ENCODE peak calls at places on chromosome 18, in nine cellular contexts. P, F, I, R, Y, L, Q, C and O are unnamed samples.

GRCh38 chr18:76709659-76710645 is 112.4 kb upstream of the ZNF236 start:
- DNase-seq in Y (peak; percentile 65), P (peak; percentile 59), L (peak; percentile 68), I (peak; percentile 59), R (peak; percentile 74), C (peak; percentile 92), Q (peak; percentile 80), F (peak; percentile 47), O (peak; percentile 91)

GRCh38 chr18:57953883-57954282 is 90.1 kb upstream of the NEDD4L start:
- DNase-seq in C (no peak), Y (no peak), I (no peak), R (no peak), Q (no peak), F (no peak), P (no peak), L (no peak), O (no peak)

GRCh38 chr18:55763298-55763697 is 175.3 kb upstream of the TCF4 start:
- DNase-seq in L (peak; percentile 72), Y (peak; percentile 85), Q (no peak), R (no peak), I (no peak), C (no peak), F (no peak), P (no peak), O (peak; percentile 35)

GRCh38 chr18:39647627-39648502 is 2082.3 kb upstream of the CELF4 start:
- DNase-seq in L (peak; percentile 86), C (no peak), I (peak; percentile 34), R (no peak), P (no peak), Y (peak; percentile 94), F (no peak), Q (peak; percentile 92), O (peak; percentile 72)

GRCh38 chr18:35127201-35127600 is 86.0 kb downstream of the MAPRE2 start:
- DNase-seq in I (peak; percentile 53), Y (peak; percentile 8), P (no peak), L (peak; percentile 17), F (no peak), C (no peak), Q (peak; percentile 31), R (no peak), O (no peak)

GRCh38 chr18:36758623-36759022 is 70.2 kb downstream of the TPGS2 start:
- DNase-seq in R (no peak), F (no peak), P (no peak), I (no peak), Q (no peak), C (no peak), Y (peak; percentile 6), L (peak; percentile 48), O (no peak)

GRCh38 chr18:40402052-40402451 is 1553.0 kb upstream of the PIK3C3 start:
- DNase-seq in L (no peak), F (no peak), I (no peak), C (no peak), R (no peak), Y (no peak), Q (no peak), P (no peak), O (no peak)

GRCh38 chr18:77037533-77037932 is 95.0 kb downstream of the MBP start:
- DNase-seq in R (no peak), P (no peak), L (no peak), Q (no peak), C (no peak), F (no peak), Y (no peak), I (no peak), O (no peak)

GRCh38 chr18:37282386-37283037 is 283.1 kb downstream of the CELF4 start:
- DNase-seq in I (peak; percentile 60), Q (no peak), F (no peak), P (no peak), Y (no peak), L (no peak), R (no peak), C (no peak), O (peak; percentile 6)

GRCh38 chr18:54805571-54806334 is 22.5 kb upstream of the RAB27B start:
- DNase-seq in P (peak; percentile 43), I (no peak), C (no peak), F (no peak), R (no peak), Y (peak; percentile 87), L (peak; percentile 85), Q (peak; percentile 89), O (peak; percentile 50)

GRCh38 chr18:11488175-11488574 is 121.2 kb upstream of the SLC35G4 start:
- DNase-seq in Y (peak; percentile 41), Q (peak; percentile 50), L (peak; percentile 23), P (no peak), F (no peak), C (no peak), R (no peak), I (no peak), O (peak; percentile 22)

GRCh38 chr18:77250501-77250925 is 865 bp downstream of the GALR1 start:
- DNase-seq in Q (no peak), P (no peak), I (no peak), R (no peak), C (no peak), L (no peak), Y (no peak), F (no peak), O (no peak)

GRCh38 chr18:38961880-38962279 is 1396.3 kb upstream of the CELF4 start:
- DNase-seq in C (no peak), Q (no peak), F (no peak), R (peak; percentile 74), I (no peak), L (no peak), P (no peak), Y (no peak), O (no peak)

GRCh38 chr18:76980663-76981387 is 151.8 kb downstream of the MBP start:
- DNase-seq in C (no peak), P (no peak), L (no peak), R (no peak), Q (no peak), Y (no peak), F (no peak), I (no peak), O (no peak)

GRCh38 chr18:48896326-48896874 is 54.4 kb downstream of the SMAD7 start:
- DNase-seq in Y (no peak), F (no peak), L (no peak), P (no peak), C (no peak), Q (no peak), I (no peak), R (no peak), O (no peak)

GRCh38 chr18:54112356-54112755 is 112.1 kb downstream of the MBD2 start:
- DNase-seq in Q (peak; percentile 15), R (no peak), P (no peak), C (no peak), I (no peak), Y (no peak), L (peak; percentile 73), F (no peak), O (peak; percentile 67)

GRCh38 chr18:57709335-57709734 is 87.7 kb upstream of the NARS1 start:
- DNase-seq in L (no peak), I (no peak), Q (no peak), F (no peak), C (no peak), Y (no peak), R (no peak), P (no peak), O (no peak)

GRCh38 chr18:36903215-36903928 is 74.4 kb downstream of the KIAA1328 start:
- DNase-seq in I (no peak), R (no peak), C (no peak), P (no peak), Q (peak; percentile 46), L (no peak), F (no peak), Y (peak; percentile 27), O (peak; percentile 50)

GRCh38 chr18:686339-687111 is 25.9 kb downstream of the ENOSF1 start:
- DNase-seq in R (no peak), L (peak; percentile 20), C (no peak), F (no peak), P (no peak), Y (peak; percentile 23), Q (no peak), I (no peak), O (no peak)

GRCh38 chr18:22447770-22448169 is 30.1 kb upstream of the CTAGE1 start:
- DNase-seq in Q (no peak), F (no peak), P (no peak), Y (no peak), C (no peak), I (no peak), R (no peak), L (peak; percentile 54), O (no peak)

GRCh38 chr18:55982992-55983391 is 395.0 kb upstream of the TCF4 start:
- DNase-seq in Y (peak; percentile 51), Q (no peak), P (no peak), C (no peak), R (no peak), L (peak; percentile 81), F (no peak), I (no peak), O (peak; percentile 24)

GRCh38 chr18:59951591-59951990 is 51.8 kb downstream of the PMAIP1 start:
- DNase-seq in C (no peak), Y (no peak), I (no peak), F (no peak), R (no peak), Q (no peak), L (no peak), P (no peak), O (no peak)

GRCh38 chr18:7778181-7778580 is 211.1 kb downstream of the PTPRM start:
- DNase-seq in P (no peak), R (no peak), F (no peak), Q (peak; percentile 50), L (peak; percentile 39), Y (peak; percentile 66), C (no peak), I (no peak), O (no peak)

GRCh38 chr18:70195852-70196434 is 9.5 kb downstream of the RTTN start:
- DNase-seq in Q (peak; percentile 75), L (peak; percentile 62), C (no peak), P (peak; percentile 33), Y (peak; percentile 70), R (peak; percentile 43), F (no peak), I (peak; percentile 16), O (peak; percentile 82)

GRCh38 chr18:32770181-32770650 is 2.6 kb downstream of the KLHL14 start:
- DNase-seq in I (no peak), L (no peak), F (no peak), Q (no peak), P (no peak), R (no peak), Y (no peak), C (no peak), O (no peak)

GRCh38 chr18:44681039-44681595 is 429 bp downstream of the SETBP1 start:
- DNase-seq in R (no peak), L (no peak), Y (no peak), I (no peak), Q (no peak), P (no peak), F (no peak), C (no peak), O (peak; percentile 66)

GRCh38 chr18:76493213-76494107 is 1.6 kb downstream of the ZNF516 start:
- DNase-seq in Q (peak; percentile 30), F (no peak), Y (peak; percentile 72), C (peak; percentile 49), I (no peak), P (no peak), L (peak; percentile 68), R (peak; percentile 61), O (peak; percentile 66)

GRCh38 chr18:77560334-77560970 is 310.8 kb downstream of the GALR1 start:
- DNase-seq in Y (no peak), P (no peak), Q (peak; percentile 29), C (no peak), L (no peak), I (no peak), R (peak; percentile 38), F (no peak), O (no peak)

GRCh38 chr18:72847134-72847533 is 20.7 kb downstream of the NETO1 start:
- DNase-seq in I (no peak), P (no peak), R (no peak), C (no peak), L (peak; percentile 1), Y (no peak), Q (no peak), F (no peak), O (peak; percentile 33)

GRCh38 chr18:73737990-73738389 is 409.6 kb downstream of the FBXO15 start:
- DNase-seq in C (no peak), F (no peak), I (no peak), Y (no peak), L (no peak), Q (no peak), P (no peak), R (no peak), O (no peak)

GRCh38 chr18:57523171-57523956 is 63.1 kb downstream of the FECH start:
- DNase-seq in F (no peak), Y (no peak), P (no peak), I (no peak), L (no peak), Q (no peak), R (peak; percentile 55), C (no peak), O (no peak)